ENCODE peak calls at places on chromosome 4, in seven cellular contexts. One of them, this sample, is unnamed.
A peak's percentile ranks its signal among the peaks of the same experiment; 100 is the strongest.

GRCh38 chr4:89610236-89610635 is 226.7 kb downstream of the SNCA start:
- DNase-seq in heart right ventricle: no peak
- DNase-seq in IMR-90: no peak
- DNase-seq in GM23338: peak; percentile 6
- DNase-seq in right atrium auricular region: no peak
- DNase-seq in psoas muscle: no peak
- DNase-seq in hepatocyte: no peak
- DNase-seq in this sample: no peak

GRCh38 chr4:31089815-31090214 is 369.6 kb downstream of the PCDH7 start:
- DNase-seq in right atrium auricular region: no peak
- DNase-seq in heart right ventricle: peak; percentile 67
- DNase-seq in hepatocyte: peak; percentile 56
- DNase-seq in psoas muscle: no peak
- DNase-seq in GM23338: no peak
- DNase-seq in IMR-90: peak; percentile 57
- DNase-seq in this sample: peak; percentile 92

GRCh38 chr4:61604054-61604453 is 403.9 kb downstream of the ADGRL3 start:
- DNase-seq in hepatocyte: no peak
- DNase-seq in psoas muscle: no peak
- DNase-seq in GM23338: no peak
- DNase-seq in heart right ventricle: no peak
- DNase-seq in IMR-90: no peak
- DNase-seq in right atrium auricular region: no peak
- DNase-seq in this sample: no peak

GRCh38 chr4:129371901-129372300 is 275.9 kb downstream of the C4orf33 start:
- DNase-seq in psoas muscle: no peak
- DNase-seq in IMR-90: no peak
- DNase-seq in hepatocyte: no peak
- DNase-seq in GM23338: no peak
- DNase-seq in right atrium auricular region: no peak
- DNase-seq in heart right ventricle: no peak
- DNase-seq in this sample: no peak

GRCh38 chr4:125187621-125188176 is 127.1 kb upstream of the FAT4 start:
- DNase-seq in GM23338: no peak
- DNase-seq in hepatocyte: no peak
- DNase-seq in psoas muscle: no peak
- DNase-seq in heart right ventricle: peak; percentile 47
- DNase-seq in right atrium auricular region: no peak
- DNase-seq in IMR-90: peak; percentile 0
- DNase-seq in this sample: no peak

GRCh38 chr4:21744046-21744445 is 204.5 kb downstream of the KCNIP4 start:
- DNase-seq in right atrium auricular region: no peak
- DNase-seq in heart right ventricle: no peak
- DNase-seq in hepatocyte: no peak
- DNase-seq in IMR-90: no peak
- DNase-seq in psoas muscle: no peak
- DNase-seq in GM23338: no peak
- DNase-seq in this sample: peak; percentile 3

GRCh38 chr4:153233761-153234371 is 29.6 kb downstream of the TRIM2 start:
- DNase-seq in heart right ventricle: no peak
- DNase-seq in GM23338: no peak
- DNase-seq in hepatocyte: peak; percentile 33
- DNase-seq in psoas muscle: no peak
- DNase-seq in IMR-90: peak; percentile 93
- DNase-seq in right atrium auricular region: no peak
- DNase-seq in this sample: peak; percentile 85

GRCh38 chr4:182207806-182208483 is 35.3 kb upstream of the TENM3 start:
- DNase-seq in hepatocyte: peak; percentile 63
- DNase-seq in right atrium auricular region: no peak
- DNase-seq in IMR-90: peak; percentile 94
- DNase-seq in psoas muscle: no peak
- DNase-seq in heart right ventricle: no peak
- DNase-seq in GM23338: peak; percentile 41
- DNase-seq in this sample: peak; percentile 97

GRCh38 chr4:127165971-127166370 is 466.8 kb upstream of the INTU start:
- DNase-seq in hepatocyte: no peak
- DNase-seq in right atrium auricular region: no peak
- DNase-seq in GM23338: no peak
- DNase-seq in psoas muscle: no peak
- DNase-seq in heart right ventricle: no peak
- DNase-seq in IMR-90: peak; percentile 53
- DNase-seq in this sample: peak; percentile 15

GRCh38 chr4:8613421-8614364 is 21.1 kb downstream of the CPZ start:
- DNase-seq in GM23338: no peak
- DNase-seq in heart right ventricle: no peak
- DNase-seq in right atrium auricular region: no peak
- DNase-seq in IMR-90: no peak
- DNase-seq in psoas muscle: no peak
- DNase-seq in hepatocyte: no peak
- DNase-seq in this sample: no peak

GRCh38 chr4:147617841-147618421 is 734 bp downstream of the TMEM184C start:
- DNase-seq in GM23338: no peak
- DNase-seq in IMR-90: no peak
- DNase-seq in hepatocyte: no peak
- DNase-seq in heart right ventricle: no peak
- DNase-seq in psoas muscle: no peak
- DNase-seq in right atrium auricular region: no peak
- DNase-seq in this sample: no peak

GRCh38 chr4:5084911-5085475 is 33.7 kb downstream of the STK32B start:
- DNase-seq in hepatocyte: no peak
- DNase-seq in psoas muscle: no peak
- DNase-seq in IMR-90: peak; percentile 15
- DNase-seq in right atrium auricular region: no peak
- DNase-seq in GM23338: no peak
- DNase-seq in heart right ventricle: no peak
- DNase-seq in this sample: peak; percentile 1

GRCh38 chr4:110508827-110509446 is 33.0 kb downstream of the ENPEP start:
- DNase-seq in hepatocyte: peak; percentile 61
- DNase-seq in IMR-90: peak; percentile 46
- DNase-seq in GM23338: peak; percentile 44
- DNase-seq in heart right ventricle: no peak
- DNase-seq in right atrium auricular region: no peak
- DNase-seq in psoas muscle: no peak
- DNase-seq in this sample: peak; percentile 80

GRCh38 chr4:56123051-56123450 is 174.3 kb downstream of the CEP135 start:
- DNase-seq in psoas muscle: no peak
- DNase-seq in IMR-90: no peak
- DNase-seq in GM23338: no peak
- DNase-seq in heart right ventricle: no peak
- DNase-seq in right atrium auricular region: no peak
- DNase-seq in hepatocyte: no peak
- DNase-seq in this sample: no peak

GRCh38 chr4:184408021-184408710 is 66.2 kb downstream of the IRF2 start:
- DNase-seq in right atrium auricular region: no peak
- DNase-seq in heart right ventricle: no peak
- DNase-seq in hepatocyte: no peak
- DNase-seq in psoas muscle: no peak
- DNase-seq in GM23338: no peak
- DNase-seq in IMR-90: peak; percentile 92
- DNase-seq in this sample: peak; percentile 88

GRCh38 chr4:182405087-182405486 is 161.9 kb downstream of the TENM3 start:
- DNase-seq in GM23338: no peak
- DNase-seq in psoas muscle: no peak
- DNase-seq in right atrium auricular region: no peak
- DNase-seq in heart right ventricle: no peak
- DNase-seq in IMR-90: no peak
- DNase-seq in hepatocyte: no peak
- DNase-seq in this sample: no peak

GRCh38 chr4:83009529-83009928 is 1.1 kb downstream of the LIN54 start:
- DNase-seq in GM23338: no peak
- DNase-seq in hepatocyte: no peak
- DNase-seq in right atrium auricular region: no peak
- DNase-seq in IMR-90: peak; percentile 16
- DNase-seq in psoas muscle: no peak
- DNase-seq in heart right ventricle: no peak
- DNase-seq in this sample: peak; percentile 28

GRCh38 chr4:170398228-170398627 is 308.5 kb upstream of the AADAT start:
- DNase-seq in heart right ventricle: no peak
- DNase-seq in right atrium auricular region: no peak
- DNase-seq in hepatocyte: no peak
- DNase-seq in GM23338: no peak
- DNase-seq in IMR-90: no peak
- DNase-seq in psoas muscle: no peak
- DNase-seq in this sample: no peak

DNA sequence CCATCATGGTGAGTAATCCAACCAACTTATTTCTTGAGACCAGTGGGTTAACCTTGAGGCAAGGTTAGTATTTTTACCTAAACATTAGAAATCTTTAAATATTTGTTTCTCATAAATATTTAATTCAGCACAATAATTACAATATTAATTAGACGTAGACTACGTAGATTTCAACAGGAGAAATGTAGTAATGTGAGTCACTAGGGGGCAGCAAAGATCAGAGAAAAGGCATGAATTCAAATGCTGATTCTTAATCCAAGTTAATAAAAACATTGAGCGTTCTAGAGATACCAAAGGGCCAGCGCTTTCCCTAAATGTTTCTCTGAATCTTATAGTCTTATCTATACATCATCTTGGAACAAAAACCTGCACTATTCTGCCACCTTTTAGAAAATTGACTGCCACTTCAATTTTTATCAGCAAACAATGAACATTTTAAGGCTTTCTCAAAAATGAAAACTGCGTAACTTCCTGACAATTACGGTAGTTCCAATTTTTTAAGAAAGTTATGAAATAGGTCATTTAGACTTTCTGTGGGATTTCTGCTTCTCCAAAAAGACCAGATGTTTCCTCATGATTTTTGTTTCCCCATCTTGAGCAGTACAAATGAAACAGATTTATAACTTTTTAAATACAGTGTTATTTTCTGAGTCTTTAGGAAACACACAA is 180.7 kb downstream of the GASK1B start:
- DNase-seq in right atrium auricular region: no peak
- DNase-seq in hepatocyte: peak; percentile 84
- DNase-seq in heart right ventricle: peak; percentile 87
- DNase-seq in GM23338: peak; percentile 84
- DNase-seq in IMR-90: peak; percentile 77
- DNase-seq in psoas muscle: no peak
- DNase-seq in this sample: peak; percentile 91
- H3K4me3 ChIP-seq in right atrium auricular region: peak overlapping the region; percentile 22
- H3K4me3 ChIP-seq in hepatocyte: no peak overlapping the region
- H3K4me3 ChIP-seq in heart right ventricle: peak overlapping the region; percentile 23
- H3K4me3 ChIP-seq in GM23338: no peak overlapping the region
- H3K4me3 ChIP-seq in IMR-90: no peak overlapping the region
- H3K4me3 ChIP-seq in psoas muscle: peak overlapping the region; percentile 49
- H3K4me3 ChIP-seq in this sample: peak overlapping the region; percentile 35

GRCh38 chr4:70531981-70532380 is 13.6 kb downstream of the AMTN start:
- DNase-seq in hepatocyte: no peak
- DNase-seq in GM23338: peak; percentile 64
- DNase-seq in psoas muscle: no peak
- DNase-seq in right atrium auricular region: no peak
- DNase-seq in heart right ventricle: no peak
- DNase-seq in IMR-90: no peak
- DNase-seq in this sample: peak; percentile 5
- TF ChIP-seq CTCF in hepatocyte: no peak
- TF ChIP-seq CTCF in GM23338: peak; percentile 47
- TF ChIP-seq CTCF in psoas muscle: no peak
- TF ChIP-seq CTCF in right atrium auricular region: no peak
- TF ChIP-seq CTCF in heart right ventricle: no peak
- TF ChIP-seq CTCF in IMR-90: no peak
- TF ChIP-seq CTCF in this sample: no peak

GRCh38 chr4:41359836-41360213 is 103.1 kb downstream of the UCHL1 start:
- DNase-seq in IMR-90: no peak
- DNase-seq in hepatocyte: no peak
- DNase-seq in heart right ventricle: no peak
- DNase-seq in GM23338: no peak
- DNase-seq in right atrium auricular region: no peak
- DNase-seq in psoas muscle: no peak
- DNase-seq in this sample: no peak

GRCh38 chr4:41359069-41359769 is 102.5 kb downstream of the UCHL1 start:
- DNase-seq in IMR-90: no peak
- DNase-seq in psoas muscle: no peak
- DNase-seq in heart right ventricle: no peak
- DNase-seq in hepatocyte: no peak
- DNase-seq in GM23338: peak; percentile 85
- DNase-seq in right atrium auricular region: no peak
- DNase-seq in this sample: no peak

GRCh38 chr4:41360911-41361830 is 104.4 kb downstream of the UCHL1 start:
- DNase-seq in GM23338: peak; percentile 61
- DNase-seq in right atrium auricular region: peak; percentile 75
- DNase-seq in heart right ventricle: peak; percentile 55
- DNase-seq in hepatocyte: peak; percentile 54
- DNase-seq in psoas muscle: peak; percentile 63
- DNase-seq in IMR-90: no peak
- DNase-seq in this sample: peak; percentile 32

GRCh38 chr4:41361831-41362646 is 105.3 kb downstream of the UCHL1 start:
- DNase-seq in GM23338: peak; percentile 27
- DNase-seq in hepatocyte: no peak
- DNase-seq in heart right ventricle: no peak
- DNase-seq in psoas muscle: no peak
- DNase-seq in right atrium auricular region: no peak
- DNase-seq in IMR-90: no peak
- DNase-seq in this sample: no peak

DNA sequence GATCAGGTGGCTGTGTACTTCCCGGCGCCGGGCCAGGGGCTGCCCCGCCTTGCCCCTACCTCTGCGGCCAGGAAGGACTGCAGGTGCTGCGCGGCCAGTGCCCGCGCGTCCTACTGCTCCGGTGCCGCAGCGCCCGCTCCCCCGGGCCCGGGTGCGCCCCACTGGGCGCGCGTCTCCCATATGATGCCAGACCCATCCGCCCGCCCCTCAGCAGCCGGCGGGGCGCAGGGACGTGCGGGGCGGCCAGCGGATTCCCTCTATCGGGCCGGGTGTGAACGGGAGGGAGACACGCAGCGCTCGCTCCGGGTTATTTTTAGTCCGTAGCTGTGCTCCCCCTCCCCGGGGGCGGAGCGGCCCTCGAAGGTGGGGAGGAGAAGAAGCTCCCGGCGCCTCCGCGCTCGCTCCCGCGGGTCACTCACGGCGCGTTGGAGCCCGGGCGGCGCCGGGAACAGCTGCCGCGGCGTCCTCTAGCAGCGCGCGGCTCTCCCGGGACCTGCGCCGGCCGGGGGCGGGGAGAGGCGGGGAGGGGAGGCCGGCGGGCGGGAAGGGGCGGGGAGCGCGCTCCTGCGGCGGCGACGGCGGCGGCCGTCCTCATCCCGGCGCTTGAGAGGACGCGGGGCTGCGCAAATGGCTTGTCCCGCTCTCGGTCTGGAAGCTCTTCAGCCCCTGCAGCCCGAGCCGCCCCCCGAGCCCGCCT is 103.6 kb downstream of the UCHL1 start:
- DNase-seq in IMR-90: peak; percentile 20
- DNase-seq in right atrium auricular region: no peak
- DNase-seq in hepatocyte: peak; percentile 82
- DNase-seq in psoas muscle: peak; percentile 86
- DNase-seq in GM23338: peak; percentile 74
- DNase-seq in heart right ventricle: peak; percentile 81
- DNase-seq in this sample: peak; percentile 25
- H3K4me3 ChIP-seq in IMR-90: peak overlapping the region; percentile 63
- H3K4me3 ChIP-seq in right atrium auricular region: peak overlapping the region; percentile 93
- H3K4me3 ChIP-seq in hepatocyte: peak overlapping the region; percentile 96
- H3K4me3 ChIP-seq in psoas muscle: peak overlapping the region; percentile 90
- H3K4me3 ChIP-seq in GM23338: peak overlapping the region; percentile 77
- H3K4me3 ChIP-seq in heart right ventricle: peak overlapping the region; percentile 82
- H3K4me3 ChIP-seq in this sample: peak overlapping the region; percentile 59

DNA sequence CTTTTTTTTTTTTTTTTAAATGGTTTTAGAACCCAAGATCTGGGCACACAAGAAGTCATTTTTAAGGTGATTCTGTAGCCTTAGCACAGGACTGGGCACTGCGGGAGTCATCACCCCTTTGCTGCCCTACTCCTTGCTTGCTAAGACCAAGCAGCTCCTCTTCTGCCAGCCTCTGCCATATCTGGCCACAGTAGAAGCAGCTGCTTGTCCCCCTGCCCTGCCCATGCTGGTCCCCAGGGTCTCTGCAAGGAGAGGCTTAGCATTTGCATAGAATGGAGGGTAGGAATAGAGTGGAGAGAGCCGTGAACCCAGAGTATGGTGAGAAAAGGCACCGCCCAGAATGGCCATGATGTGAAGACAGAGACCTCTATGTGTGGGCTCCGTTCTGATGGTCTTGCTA is 109.3 kb downstream of the ADRA2C start:
- DNase-seq in right atrium auricular region: no peak
- DNase-seq in IMR-90: no peak
- DNase-seq in hepatocyte: no peak
- DNase-seq in heart right ventricle: no peak
- DNase-seq in GM23338: no peak
- DNase-seq in psoas muscle: no peak
- DNase-seq in this sample: no peak
- TF ChIP-seq CTCF in right atrium auricular region: no peak
- TF ChIP-seq CTCF in IMR-90: no peak
- TF ChIP-seq CTCF in hepatocyte: no peak
- TF ChIP-seq CTCF in heart right ventricle: no peak
- TF ChIP-seq CTCF in GM23338: no peak
- TF ChIP-seq CTCF in psoas muscle: no peak
- TF ChIP-seq CTCF in this sample: no peak